ENCODE peak calls at places on chromosomes 3 and 15, in four cellular contexts. I, B, Q and C are unnamed samples.
A peak's percentile ranks its signal among the peaks of the same experiment; 100 is the strongest.

GRCh38 chr15:45276851-45277250 is 24.8 kb downstream of the SLC28A2 start:
- DNase-seq in I (peak; percentile 52), B (peak; percentile 74), Q (no peak), C (no peak)

GRCh38 chr15:64894395-64895056 is 17.2 kb upstream of the ANKDD1A start:
- DNase-seq in I (peak; percentile 86), B (no peak), Q (no peak), C (no peak)

GRCh38 chr15:99951471-99951870 is 218.2 kb upstream of the LYSMD4 start:
- DNase-seq in I (no peak), B (no peak), Q (no peak), C (no peak)

GRCh38 chr3:15333957-15334263 is 1.5 kb upstream of the SH3BP5 start:
- DNase-seq in I (no peak), B (no peak), Q (no peak), C (no peak)

GRCh38 chr3:149291178-149291577 is 42.3 kb downstream of the TM4SF18 start:
- DNase-seq in I (peak; percentile 60), B (no peak), Q (no peak), C (no peak)

GRCh38 chr3:41117398-41117870 is 81.9 kb upstream of the CTNNB1 start:
- DNase-seq in I (peak; percentile 27), B (peak; percentile 96), Q (peak; percentile 59), C (peak; percentile 90)

GRCh38 chr3:181403876-181404660 is 307.7 kb upstream of the SOX2 start:
- DNase-seq in I (no peak), B (no peak), Q (no peak), C (no peak)

GRCh38 chr15:88647362-88648105 is 8.7 kb downstream of the ISG20 start:
- DNase-seq in I (peak; percentile 86), B (peak; percentile 51), Q (no peak), C (peak; percentile 55)

GRCh38 chr15:88255496-88256171 is 905 bp downstream of the NTRK3 start:
- DNase-seq in I (no peak), B (no peak), Q (no peak), C (peak; percentile 80)

GRCh38 chr3:23501201-23501824 is 298.2 kb downstream of the UBE2E2 start:
- DNase-seq in I (no peak), B (no peak), Q (peak; percentile 65), C (no peak)

GRCh38 chr15:56749982-56750381 is 16.7 kb upstream of the ZNF280D start:
- DNase-seq in I (no peak), B (no peak), Q (no peak), C (no peak)

GRCh38 chr15:56739964-56740640 is 6.8 kb upstream of the ZNF280D start:
- DNase-seq in I (peak; percentile 25), B (peak; percentile 14), Q (no peak), C (no peak)

GRCh38 chr15:56739474-56739873 is 6.2 kb upstream of the ZNF280D start:
- DNase-seq in I (no peak), B (no peak), Q (no peak), C (no peak)

GRCh38 chr15:56741541-56741940 is 8.2 kb upstream of the ZNF280D start:
- DNase-seq in I (no peak), B (no peak), Q (no peak), C (no peak)

DNA sequence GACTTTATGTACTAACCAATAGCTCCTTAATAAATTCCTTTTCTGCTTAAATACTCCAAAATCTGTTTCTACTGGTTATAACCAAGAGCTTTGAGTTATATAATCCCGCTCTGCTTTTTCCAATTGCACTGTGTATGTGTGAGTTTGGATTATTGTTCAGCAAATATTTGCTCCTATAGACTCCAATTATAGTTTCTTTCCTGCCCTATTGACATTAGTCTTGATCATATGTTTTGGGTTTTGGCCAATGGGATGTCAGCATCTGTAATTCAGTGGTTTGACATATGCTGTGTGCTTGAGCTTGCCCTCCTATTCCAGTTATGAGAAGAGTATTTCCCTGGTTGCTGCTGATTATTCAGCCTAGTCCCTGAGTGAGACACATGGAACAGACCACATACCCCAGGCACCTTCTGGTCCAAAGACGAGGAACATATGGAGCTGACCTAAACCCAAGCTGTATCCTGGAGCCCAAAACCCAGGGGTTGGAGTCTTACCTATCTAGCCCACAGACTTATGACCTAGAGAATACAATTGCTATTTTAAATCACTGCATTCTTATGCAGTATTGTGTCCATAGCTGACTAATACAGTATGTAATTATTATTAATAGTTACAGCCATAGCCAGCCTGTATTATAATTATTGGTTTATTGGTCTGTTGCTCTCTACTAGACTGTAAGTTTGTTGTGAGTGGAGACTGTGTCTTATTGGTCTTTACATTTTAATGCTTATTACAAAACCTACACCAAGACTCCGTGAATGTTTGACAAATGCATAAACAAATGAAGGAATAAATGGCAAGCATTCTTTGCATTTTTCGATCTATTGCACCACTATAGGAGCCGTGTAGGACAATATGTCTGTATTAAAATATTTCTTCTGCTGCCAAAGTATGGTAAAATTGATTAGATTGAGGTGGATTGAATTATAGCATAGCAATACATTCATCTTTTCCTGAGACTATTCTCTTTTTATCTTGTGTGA is 11.7 kb upstream of the ZNF280D start:
- DNase-seq in I (no peak), B (no peak), Q (no peak), C (no peak)
- H3K4me1 ChIP-seq in I (no peaks in the 10 kb centered on the region), B (no peaks in the 10 kb centered on the region), Q (no peaks in the 10 kb centered on the region), C (peaks cover 3% of the 10 kb centered on the region)

GRCh38 chr3:61040618-61041017 is 210.6 kb downstream of the FHIT start:
- DNase-seq in I (no peak), B (no peak), Q (no peak), C (no peak)

GRCh38 chr3:61032991-61033390 is 218.3 kb downstream of the FHIT start:
- DNase-seq in I (no peak), B (no peak), Q (no peak), C (no peak)

GRCh38 chr3:61031503-61031902 is 219.7 kb downstream of the FHIT start:
- DNase-seq in I (no peak), B (no peak), Q (no peak), C (no peak)

GRCh38 chr3:61030469-61031035 is 220.7 kb downstream of the FHIT start:
- DNase-seq in I (no peak), B (peak; percentile 58), Q (no peak), C (no peak)

GRCh38 chr3:61035573-61035972 is 215.7 kb downstream of the FHIT start:
- DNase-seq in I (no peak), B (no peak), Q (no peak), C (no peak)
- H3K9me3 ChIP-seq in I (no peaks in the 10 kb centered on the region), B (no peaks in the 10 kb centered on the region), Q (no peaks in the 10 kb centered on the region), C (no peaks in the 10 kb centered on the region)

GRCh38 chr15:98174286-98174685 is 213.8 kb downstream of the ARRDC4 start:
- DNase-seq in I (no peak), B (no peak), Q (no peak), C (no peak)
- TF ChIP-seq CTCF in I (no peak), B (no peak), Q (no peak), C (no peak)

GRCh38 chr3:127734181-127734720 is 61.5 kb downstream of the ABTB1 start:
- DNase-seq in I (no peak), B (no peak), Q (no peak), C (no peak)
- H3K4me1 ChIP-seq in I (peaks cover 87% of the 10 kb centered on the region), B (peaks cover 42% of the 10 kb centered on the region), Q (peaks cover 64% of the 10 kb centered on the region), C (peaks cover 50% of the 10 kb centered on the region)

DNA sequence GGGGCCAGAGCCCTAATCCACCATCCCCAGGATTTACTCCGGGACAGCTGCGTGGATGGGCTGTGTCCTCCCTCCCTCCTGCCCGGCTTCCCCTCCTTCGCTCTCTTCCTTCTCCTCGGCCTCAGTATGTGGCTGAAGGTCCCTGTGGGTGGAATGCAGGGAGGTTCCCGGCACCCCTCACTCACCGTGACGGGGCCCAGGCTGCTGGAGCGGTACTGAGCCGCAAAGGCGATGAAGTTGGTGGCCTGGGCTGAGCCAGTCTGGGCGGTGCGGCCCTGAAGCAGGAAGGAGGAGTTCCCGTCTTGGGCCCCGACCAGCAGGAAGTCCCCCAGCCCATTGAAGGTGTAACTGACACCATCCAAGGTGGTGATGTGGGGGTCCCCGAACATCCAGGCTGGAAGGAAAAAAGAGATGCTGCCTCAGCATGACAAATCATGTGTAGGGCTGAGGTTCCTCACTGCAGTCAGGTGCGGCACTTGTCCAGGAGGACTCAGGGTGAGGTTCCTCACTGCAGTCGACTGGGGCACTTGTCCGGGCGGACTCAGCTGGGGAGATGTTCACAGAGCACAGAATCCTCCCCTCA is 42.6 kb downstream of the MUC20 start:
- DNase-seq in I (no peak), B (no peak), Q (no peak), C (peak; percentile 56)
- H3K9me3 ChIP-seq in I (no peaks in the 10 kb centered on the region), B (no peaks in the 10 kb centered on the region), Q (no peaks in the 10 kb centered on the region), C (no peaks in the 10 kb centered on the region)

GRCh38 chr3:140368223-140368811 is 309.5 kb upstream of the TRIM42 start:
- DNase-seq in I (no peak), B (no peak), Q (no peak), C (no peak)
- TF ChIP-seq CTCF in I (no peak), B (no peak), Q (no peak), C (no peak)

GRCh38 chr3:122362026-122362425 is 21.0 kb downstream of the MIX23 start:
- DNase-seq in I (no peak), B (no peak), Q (no peak), C (no peak)
- H3K4me1 ChIP-seq in I (no peaks in the 10 kb centered on the region), B (peaks cover 25% of the 10 kb centered on the region), Q (no peaks in the 10 kb centered on the region), C (no peaks in the 10 kb centered on the region)

GRCh38 chr3:99467420-99467819 is 171.0 kb upstream of the COL8A1 start:
- DNase-seq in I (no peak), B (no peak), Q (no peak), C (no peak)

GRCh38 chr3:99472385-99472784 is 166.0 kb upstream of the COL8A1 start:
- DNase-seq in I (no peak), B (no peak), Q (no peak), C (peak; percentile 78)

GRCh38 chr3:99471353-99472323 is 166.8 kb upstream of the COL8A1 start:
- DNase-seq in I (no peak), B (no peak), Q (no peak), C (peak; percentile 72)

GRCh38 chr3:99473321-99473751 is 165.1 kb upstream of the COL8A1 start:
- DNase-seq in I (no peak), B (peak; percentile 13), Q (no peak), C (no peak)

GRCh38 chr3:99468918-99469317 is 169.5 kb upstream of the COL8A1 start:
- DNase-seq in I (no peak), B (peak; percentile 9), Q (no peak), C (no peak)
- H3K9me3 ChIP-seq in I (no peaks in the 10 kb centered on the region), B (no peaks in the 10 kb centered on the region), Q (no peaks in the 10 kb centered on the region), C (no peaks in the 10 kb centered on the region)